ENCODE peak calls at places on chromosomes 1 and 21, in seven cellular contexts. V is HepG2, S is SK-N-SH, F is K562, N is GM12878, W is H1, C is HCT116. L is an unnamed sample.

GRCh38 chr1:217322834-217323233 is 308.1 kb downstream of the GPATCH2 start:
- DNase-seq in C (no peak), S (no peak), V (no peak), W (no peak), N (peak), F (no peak), L (no peak)

GRCh38 chr21:45802956-45803612 is 159.6 kb downstream of the PCBP3 start:
- DNase-seq in W (no peak), S (no peak), F (no peak), C (no peak), N (no peak), V (no peak), L (no peak)

GRCh38 chr1:14265515-14265914 is 333.0 kb upstream of the KAZN start:
- DNase-seq in S (no peak), C (no peak), W (no peak), N (no peak), V (no peak), F (no peak), L (no peak)

GRCh38 chr1:117698398-117699160 is 92.7 kb downstream of the TENT5C start:
- DNase-seq in N (no peak), C (no peak), V (no peak), F (peak), W (no peak), S (no peak), L (no peak)

GRCh38 chr1:167066333-167067122 is 23.6 kb downstream of the GPA33 start:
- DNase-seq in W (peak), F (peak), V (peak), S (peak), N (no peak), C (peak), L (peak)

GRCh38 chr1:37793773-37794371 is at the start of gene MANEAL:
- DNase-seq in S (peak), C (peak), V (no peak), N (no peak), F (peak), W (no peak), L (peak)

GRCh38 chr1:103997631-103998030 is 247.9 kb downstream of the AMY1C start:
- DNase-seq in C (no peak), N (no peak), S (no peak), V (no peak), W (no peak), F (no peak), L (no peak)

GRCh38 chr1:63199666-63200065 is 122.7 kb upstream of the FOXD3 start:
- DNase-seq in V (no peak), S (peak), W (no peak), F (no peak), C (no peak), N (no peak), L (no peak)

GRCh38 chr1:37338658-37339057 is 135.7 kb upstream of the ZC3H12A start:
- DNase-seq in V (no peak), N (no peak), W (no peak), C (no peak), F (no peak), S (peak), L (no peak)

GRCh38 chr1:29624747-29625420 is 388.6 kb downstream of the PTPRU start:
- DNase-seq in N (no peak), S (no peak), C (no peak), F (no peak), W (no peak), V (no peak), L (no peak)

GRCh38 chr1:237282266-237282783 is 240.3 kb downstream of the RYR2 start:
- DNase-seq in S (peak), N (no peak), V (no peak), C (no peak), W (no peak), F (no peak), L (no peak)

GRCh38 chr1:6220236-6220635 is 14.3 kb downstream of the RNF207 start:
- DNase-seq in F (no peak), S (no peak), V (no peak), W (no peak), C (peak), N (no peak), L (peak)

GRCh38 chr1:27403065-27403726 is 10.8 kb downstream of the GPR3 start:
- DNase-seq in S (peak), N (no peak), W (no peak), V (no peak), F (no peak), C (no peak), L (no peak)

GRCh38 chr1:40450491-40451237 is 388 bp downstream of the ZFP69B start:
- DNase-seq in F (peak), W (no peak), C (no peak), N (peak), V (peak), S (peak), L (no peak)

GRCh38 chr1:10617931-10618885 is 143.5 kb downstream of the PEX14 start:
- DNase-seq in W (no peak), S (no peak), V (no peak), C (no peak), F (no peak), N (no peak), L (no peak)

GRCh38 chr1:198255783-198256182 is 99.0 kb downstream of the NEK7 start:
- DNase-seq in N (no peak), S (no peak), F (no peak), W (no peak), V (no peak), C (no peak), L (no peak)

GRCh38 chr1:228898582-228898992 is 163.3 kb downstream of the RHOU start:
- DNase-seq in N (no peak), F (peak), S (no peak), C (no peak), V (no peak), W (no peak), L (no peak)

GRCh38 chr1:165063181-165063955 is 293.1 kb downstream of the LMX1A start:
- DNase-seq in C (no peak), S (no peak), V (no peak), W (no peak), N (no peak), F (no peak), L (no peak)

GRCh38 chr1:89199515-89199914 is 773 bp upstream of the GBP4 start:
- DNase-seq in C (no peak), W (no peak), V (no peak), F (no peak), S (no peak), N (no peak), L (no peak)

GRCh38 chr1:228827026-228827425 is 91.7 kb downstream of the RHOU start:
- DNase-seq in V (no peak), N (no peak), C (no peak), S (no peak), F (no peak), W (no peak), L (no peak)

GRCh38 chr1:38097256-38097655 is 50.7 kb upstream of the POU3F1 start:
- DNase-seq in C (no peak), S (no peak), F (no peak), V (no peak), N (no peak), W (no peak), L (no peak)

GRCh38 chr1:2529776-2530500 is at the start of gene HES5:
- DNase-seq in C (no peak), V (no peak), W (no peak), F (no peak), N (no peak), S (peak), L (no peak)

GRCh38 chr1:65068202-65069011 is 79.6 kb upstream of the AK4 start:
- DNase-seq in N (no peak), S (peak), F (peak), W (no peak), C (no peak), V (no peak), L (peak)

GRCh38 chr1:89632213-89633102 is 462 bp upstream of the LRRC8C start:
- DNase-seq in F (peak), N (no peak), V (peak), W (no peak), S (peak), C (peak), L (peak)

GRCh38 chr1:26160527-26161407 is 1.9 kb downstream of the FAM110D start:
- DNase-seq in V (no peak), W (no peak), F (no peak), N (no peak), S (no peak), C (no peak), L (no peak)

GRCh38 chr21:25624511-25624910 is 14.5 kb upstream of the JAM2 start:
- DNase-seq in N (no peak), W (no peak), S (no peak), F (no peak), C (no peak), V (no peak), L (no peak)

GRCh38 chr1:153028771-153029170 is 2.2 kb upstream of the SPRR1B start:
- DNase-seq in F (no peak), C (no peak), N (no peak), V (no peak), W (no peak), S (no peak), L (no peak)

GRCh38 chr21:35377505-35378090 is 328.5 kb upstream of the RUNX1 start:
- DNase-seq in W (no peak), F (no peak), C (no peak), V (no peak), N (no peak), S (no peak), L (no peak)

GRCh38 chr1:245788269-245788668 is 633.5 kb downstream of the KIF26B start:
- DNase-seq in S (no peak), W (no peak), V (no peak), N (no peak), C (no peak), F (no peak), L (no peak)

GRCh38 chr21:39014751-39015150 is 168.5 kb downstream of the PSMG1 start:
- DNase-seq in S (no peak), C (no peak), F (no peak), N (no peak), V (no peak), W (no peak), L (no peak)

GRCh38 chr1:231487019-231487418 is 41.5 kb upstream of the TSNAX start:
- DNase-seq in N (no peak), S (no peak), W (no peak), F (no peak), C (no peak), V (peak), L (no peak)

GRCh38 chr1:36516372-36517018 is 33.8 kb upstream of the CSF3R start:
- DNase-seq in C (peak), F (peak), V (peak), W (peak), N (no peak), S (peak), L (peak)

GRCh38 chr21:43603641-43604504 is 55.4 kb downstream of the HSF2BP start:
- DNase-seq in S (peak), N (no peak), C (no peak), W (no peak), V (peak), F (no peak), L (no peak)

GRCh38 chr1:36576118-36576517 is 93.4 kb upstream of the CSF3R start:
- DNase-seq in N (no peak), S (peak), V (peak), W (peak), F (peak), C (peak), L (peak)

GRCh38 chr1:84450916-84451315 is 28.1 kb upstream of the RPF1 start:
- DNase-seq in N (no peak), C (no peak), S (no peak), W (no peak), F (no peak), V (no peak), L (no peak)

GRCh38 chr1:181216571-181216994 is 128.1 kb downstream of the IER5 start:
- DNase-seq in V (no peak), W (no peak), S (no peak), C (no peak), F (no peak), N (no peak), L (no peak)
- TF ChIP-seq JUND in V (no peak), W (no peak), S (no peak), C (no peak), F (no peak), N (no peak), L (no peak)

DNA sequence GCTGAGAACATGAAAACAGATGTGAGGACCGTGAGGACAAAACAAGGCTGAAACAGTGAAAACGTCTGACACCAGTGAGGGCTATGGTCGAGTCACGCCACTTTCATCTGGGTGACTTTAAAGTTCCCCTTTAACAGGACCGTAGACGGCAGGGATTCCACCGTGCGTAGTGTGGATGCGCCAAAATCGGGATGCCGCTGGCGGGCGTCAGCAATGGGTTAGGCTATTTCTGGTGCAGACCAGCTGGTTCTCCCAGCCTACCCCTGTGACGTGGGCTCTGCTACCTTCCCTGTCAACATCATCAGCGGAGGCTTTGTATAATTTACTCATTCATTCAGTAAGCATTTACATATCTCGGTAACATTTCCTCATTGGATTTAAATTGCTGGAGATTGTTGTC is 246.6 kb upstream of the AJAP1 start:
- DNase-seq in W (no peak), F (no peak), C (no peak), N (no peak), V (no peak), S (no peak), L (no peak)
- TF ChIP-seq JUND in W (no peak), F (no peak), C (no peak), N (no peak), V (no peak), S (no peak), L (no peak)

GRCh38 chr1:183039985-183040447 is 16.8 kb downstream of the LAMC1 start:
- DNase-seq in V (no peak), F (no peak), W (no peak), S (no peak), N (no peak), C (no peak), L (no peak)
- TF ChIP-seq JUND in V (no peak), F (no peak), W (no peak), S (no peak), N (no peak), C (no peak), L (no peak)

DNA sequence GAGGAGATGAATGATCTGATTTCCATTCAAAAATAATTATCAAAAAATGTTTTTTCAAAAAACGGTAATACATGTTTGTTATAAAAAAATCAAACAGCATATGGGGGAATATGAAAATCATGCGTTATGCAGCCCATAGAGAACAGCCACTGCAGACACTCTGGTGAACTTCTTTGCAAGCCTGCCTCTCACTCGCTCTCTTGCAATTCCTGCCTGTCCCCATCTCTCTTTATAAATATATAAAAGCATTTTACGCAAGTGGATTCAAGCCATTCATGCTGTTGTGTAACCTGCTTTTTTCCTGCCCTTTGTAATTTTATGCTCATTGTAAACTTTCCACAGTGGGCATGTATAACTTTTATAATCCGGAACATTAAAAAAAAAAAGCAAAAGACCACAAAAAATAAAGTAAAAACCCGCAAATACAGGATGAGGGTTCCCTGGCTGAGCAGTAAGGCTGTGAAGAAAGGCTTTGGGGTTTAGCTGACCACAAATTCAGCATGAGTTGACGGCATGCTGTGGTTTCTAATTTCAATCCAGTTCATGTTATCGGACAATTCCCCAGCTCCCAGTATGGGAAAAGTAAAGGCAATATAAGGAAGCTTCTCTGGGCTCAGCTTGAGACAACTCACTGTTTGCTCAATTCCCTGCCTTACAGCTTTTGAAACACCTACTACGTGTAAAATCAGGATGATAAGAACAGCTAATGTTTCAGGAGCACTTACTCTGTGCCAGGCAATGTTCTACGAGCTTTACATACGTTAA is 52.8 kb upstream of the ZBTB40 start:
- DNase-seq in C (no peak), F (no peak), N (no peak), V (no peak), W (no peak), S (no peak), L (no peak)
- TF ChIP-seq JUND in C (no peak), F (no peak), N (no peak), V (no peak), W (no peak), S (no peak), L (no peak)

DNA sequence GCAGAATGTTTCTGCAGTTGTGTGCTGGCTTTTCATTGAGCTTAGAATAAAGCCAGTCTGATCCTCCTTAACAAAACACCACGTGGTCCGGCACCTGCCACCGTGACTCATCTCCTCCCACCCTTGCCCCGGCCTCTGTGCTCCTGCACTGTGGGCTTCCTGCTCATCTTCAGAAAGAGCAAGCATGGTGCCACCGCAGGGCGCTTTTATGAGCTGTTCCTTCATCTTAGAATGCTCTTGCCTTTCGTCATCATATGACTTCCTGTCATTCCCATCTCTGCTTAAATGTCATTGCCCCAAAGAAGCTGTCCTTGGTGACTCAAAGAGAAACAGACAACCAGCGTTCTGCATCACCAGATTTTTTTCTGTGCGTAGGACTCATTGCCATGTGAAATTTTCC is 117.8 kb downstream of the HHAT start:
- DNase-seq in S (no peak), C (no peak), N (no peak), F (no peak), W (no peak), V (no peak), L (no peak)
- TF ChIP-seq JUND in S (no peak), C (no peak), N (no peak), F (no peak), W (no peak), V (no peak), L (no peak)

GRCh38 chr1:196567238-196567637 is 41.0 kb downstream of the KCNT2 start:
- DNase-seq in W (no peak), C (no peak), N (no peak), V (no peak), S (no peak), F (no peak), L (no peak)
- TF ChIP-seq JUND in W (no peak), C (no peak), N (no peak), V (no peak), S (no peak), F (no peak), L (no peak)

GRCh38 chr1:20339811-20340457 is 49.3 kb downstream of the VWA5B1 start:
- DNase-seq in W (no peak), S (peak), N (no peak), V (no peak), F (no peak), C (no peak), L (no peak)
- TF ChIP-seq JUND in W (no peak), S (no peak), N (no peak), V (no peak), F (no peak), C (no peak), L (no peak)

GRCh38 chr1:227447531-227447990 is 115.8 kb upstream of the ZNF678 start:
- DNase-seq in S (peak), V (no peak), F (no peak), W (no peak), N (no peak), C (no peak), L (peak)
- TF ChIP-seq JUND in S (no peak), V (no peak), F (no peak), W (no peak), N (no peak), C (no peak), L (no peak)

GRCh38 chr1:227437495-227438008 is 119.3 kb upstream of the CDC42BPA start:
- DNase-seq in F (peak), C (peak), V (peak), N (no peak), W (no peak), S (peak), L (peak)

GRCh38 chr1:227432981-227433380 is 114.7 kb upstream of the CDC42BPA start:
- DNase-seq in F (no peak), W (no peak), S (no peak), V (no peak), N (no peak), C (no peak), L (no peak)

GRCh38 chr1:227434808-227435207 is 116.5 kb upstream of the CDC42BPA start:
- DNase-seq in V (no peak), F (no peak), S (no peak), W (no peak), N (no peak), C (no peak), L (no peak)

GRCh38 chr1:227432181-227432535 is 113.9 kb upstream of the CDC42BPA start:
- DNase-seq in N (no peak), W (no peak), S (no peak), F (no peak), C (no peak), V (no peak), L (no peak)

DNA sequence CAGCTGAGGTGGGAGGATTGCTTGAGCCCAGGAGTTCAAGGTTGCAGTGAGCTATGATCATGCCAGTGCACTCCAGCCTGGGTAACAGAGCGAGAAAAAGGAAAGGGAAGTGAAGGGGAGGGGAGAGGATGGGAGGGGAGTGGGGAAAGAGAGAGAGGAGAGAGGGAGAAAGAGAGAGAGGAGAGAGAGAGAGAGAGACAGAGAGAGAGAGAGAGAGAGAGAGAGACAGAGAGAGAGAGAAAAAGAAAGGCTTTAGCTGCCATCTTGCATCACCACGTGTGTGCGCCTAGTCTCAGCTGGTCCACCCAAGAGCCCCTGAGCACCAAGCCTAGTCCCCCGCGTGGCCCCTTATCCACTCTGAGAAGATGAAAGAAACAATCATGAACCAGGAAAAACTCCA is 115.4 kb upstream of the CDC42BPA start:
- DNase-seq in F (no peak), V (no peak), C (no peak), N (no peak), W (no peak), S (no peak), L (no peak)
- TF ChIP-seq JUND in F (no peak), V (no peak), C (no peak), N (no peak), W (no peak), S (no peak), L (no peak)